ENCODE peak calls at places on chromosomes 11 and 22, in five cellular contexts. R is Peyer's patch, Y is tibial nerve, D is pancreas, H is IMR-90. M is an unnamed sample. For H3K36me3 and H3K27me3, the result is how much of the 10 kb centered on the place peaks cover.

GRCh38 chr22:37145415-37146385 is 4.0 kb downstream of the IL2RB start:
- DNase-seq in R (no peak), Y (no peak), D (peak), H (peak), M (no peak)

GRCh38 chr11:2808850-2809847 is 76.4 kb downstream of the CDKN1C start:
- DNase-seq in R (no peak), Y (peak), D (peak), H (no peak), M (peak)

GRCh38 chr11:16093889-16094653 is 262.3 kb downstream of the SOX6 start:
- DNase-seq in R (no peak), Y (no peak), D (no peak), H (peak), M (no peak)

GRCh38 chr11:121524233-121524631 is 71.5 kb upstream of the SORL1-AS1 start:
- DNase-seq in R (no peak), Y (no peak), D (no peak), H (no peak), M (no peak)

GRCh38 chr11:46099973-46100335 is 21.3 kb downstream of the PHF21A start:
- DNase-seq in R (no peak), Y (no peak), D (no peak), H (peak), M (no peak)

GRCh38 chr22:37716708-37717107 is 19.9 kb downstream of the TRIOBP start:
- DNase-seq in R (no peak), Y (no peak), D (no peak), H (peak), M (no peak)

GRCh38 chr11:123100378-123101085 is 38.6 kb upstream of the HSPA8 start:
- DNase-seq in R (no peak), Y (no peak), D (no peak), H (no peak), M (no peak)

GRCh38 chr22:35986085-35986484 is 42.5 kb downstream of the RBFOX2 start:
- DNase-seq in R (no peak), Y (no peak), D (no peak), H (peak), M (no peak)

GRCh38 chr11:371716-372590 is 2.7 kb downstream of the B4GALNT4 start:
- DNase-seq in R (no peak), Y (no peak), D (peak), H (no peak), M (no peak)

GRCh38 chr11:105100206-105100605 is 39.4 kb downstream of the CARD18 start:
- DNase-seq in R (no peak), Y (no peak), D (no peak), H (no peak), M (no peak)

GRCh38 chr11:118956094-118956846 is at the start of gene UPK2:
- DNase-seq in R (peak), Y (peak), D (peak), H (peak), M (peak)

GRCh38 chr22:33957086-33957485 is 36.8 kb upstream of the LARGE1 start:
- DNase-seq in R (no peak), Y (no peak), D (no peak), H (no peak), M (no peak)

GRCh38 chr11:117560786-117561530 is 233.3 kb downstream of the CEP164 start:
- DNase-seq in R (no peak), Y (no peak), D (no peak), H (no peak), M (no peak)

GRCh38 chr11:14320020-14320419 is 39.0 kb downstream of the RRAS2 start:
- DNase-seq in R (peak), Y (no peak), D (no peak), H (peak), M (no peak)

GRCh38 chr22:49904040-49904369 is 14.2 kb downstream of the ALG12 start:
- DNase-seq in R (no peak), Y (no peak), D (peak), H (no peak), M (no peak)

GRCh38 chr22:45692549-45692948 is 20.9 kb downstream of the ATXN10 start:
- DNase-seq in R (no peak), Y (no peak), D (no peak), H (peak), M (no peak)

GRCh38 chr11:134049303-134049702 is 19.6 kb upstream of the JAM3 start:
- DNase-seq in R (no peak), Y (no peak), D (peak), H (no peak), M (no peak)

GRCh38 chr11:57980201-57980600 is 43.5 kb upstream of the OR9Q1 start:
- DNase-seq in R (no peak), Y (no peak), D (no peak), H (no peak), M (no peak)

GRCh38 chr11:3222003-3222855 is 3.6 kb upstream of the MRGPRG start:
- DNase-seq in R (no peak), Y (no peak), D (peak), H (no peak), M (no peak)

GRCh38 chr22:45045219-45045618 is 35.4 kb upstream of the PHF21B start:
- DNase-seq in R (no peak), Y (no peak), D (no peak), H (no peak), M (no peak)

GRCh38 chr11:130043575-130043974 is 26.1 kb upstream of the APLP2 start:
- DNase-seq in R (no peak), Y (no peak), D (no peak), H (no peak), M (no peak)

GRCh38 chr22:29030016-29030617 is 31.5 kb downstream of the C22orf31 start:
- DNase-seq in R (no peak), Y (no peak), D (no peak), H (no peak), M (no peak)

GRCh38 chr11:105693075-105693474 is 83.2 kb downstream of the GRIA4 start:
- DNase-seq in R (no peak), Y (no peak), D (no peak), H (no peak), M (no peak)

GRCh38 chr11:109864161-109864661 is 229.0 kb upstream of the ZC3H12C start:
- DNase-seq in R (no peak), Y (no peak), D (no peak), H (no peak), M (no peak)

GRCh38 chr11:18668131-18668530 is 30.4 kb upstream of the TMEM86A start:
- DNase-seq in R (no peak), Y (no peak), D (no peak), H (no peak), M (no peak)

GRCh38 chr22:38106814-38107578 is 3.5 kb downstream of the BAIAP2L2 start:
- DNase-seq in R (no peak), Y (no peak), D (peak), H (no peak), M (no peak)

GRCh38 chr11:126499124-126499752 is 143.8 kb downstream of the ST3GAL4 start:
- DNase-seq in R (no peak), Y (no peak), D (peak), H (no peak), M (no peak)

GRCh38 chr11:14972581-14973490 is 685 bp upstream of the CALCA start:
- DNase-seq in R (no peak), Y (no peak), D (no peak), H (no peak), M (no peak)

GRCh38 chr11:19557720-19558140 is 154.9 kb upstream of the NAV2 start:
- DNase-seq in R (peak), Y (peak), D (peak), H (peak), M (peak)

GRCh38 chr11:105344938-105345337 is 205.4 kb upstream of the CARD18 start:
- DNase-seq in R (no peak), Y (no peak), D (no peak), H (no peak), M (no peak)

GRCh38 chr11:88345408-88345807 is 7.9 kb upstream of the CTSC start:
- DNase-seq in R (no peak), Y (no peak), D (no peak), H (peak), M (no peak)

GRCh38 chr11:2263012-2263565 is 7.3 kb downstream of the ASCL2 start:
- DNase-seq in R (no peak), Y (no peak), D (no peak), H (no peak), M (no peak)

GRCh38 chr11:109309153-109309552 is 112.8 kb upstream of the C11orf87 start:
- DNase-seq in R (no peak), Y (no peak), D (no peak), H (no peak), M (no peak)

GRCh38 chr22:36411589-36412258 is 24.0 kb upstream of the MYH9 start:
- DNase-seq in R (no peak), Y (no peak), D (no peak), H (no peak), M (no peak)

GRCh38 chr11:130166457-130166784 is 6.8 kb downstream of the ST14 start:
- DNase-seq in R (peak), Y (no peak), D (no peak), H (peak), M (no peak)

GRCh38 chr11:61599968-61600710 is 19.3 kb upstream of the SYT7 start:
- DNase-seq in R (no peak), Y (no peak), D (peak), H (no peak), M (no peak)
- TF ChIP-seq CTCF in R (no peak), Y (no peak), D (no peak), H (no peak), M (no peak)

GRCh38 chr22:31228425-31228824 is 16.3 kb downstream of the LIMK2 start:
- DNase-seq in R (no peak), Y (no peak), D (no peak), H (no peak), M (no peak)
- H3K36me3 ChIP-seq in R (under half), Y (under half), D (under half), H (under half), M (under half)

DNA sequence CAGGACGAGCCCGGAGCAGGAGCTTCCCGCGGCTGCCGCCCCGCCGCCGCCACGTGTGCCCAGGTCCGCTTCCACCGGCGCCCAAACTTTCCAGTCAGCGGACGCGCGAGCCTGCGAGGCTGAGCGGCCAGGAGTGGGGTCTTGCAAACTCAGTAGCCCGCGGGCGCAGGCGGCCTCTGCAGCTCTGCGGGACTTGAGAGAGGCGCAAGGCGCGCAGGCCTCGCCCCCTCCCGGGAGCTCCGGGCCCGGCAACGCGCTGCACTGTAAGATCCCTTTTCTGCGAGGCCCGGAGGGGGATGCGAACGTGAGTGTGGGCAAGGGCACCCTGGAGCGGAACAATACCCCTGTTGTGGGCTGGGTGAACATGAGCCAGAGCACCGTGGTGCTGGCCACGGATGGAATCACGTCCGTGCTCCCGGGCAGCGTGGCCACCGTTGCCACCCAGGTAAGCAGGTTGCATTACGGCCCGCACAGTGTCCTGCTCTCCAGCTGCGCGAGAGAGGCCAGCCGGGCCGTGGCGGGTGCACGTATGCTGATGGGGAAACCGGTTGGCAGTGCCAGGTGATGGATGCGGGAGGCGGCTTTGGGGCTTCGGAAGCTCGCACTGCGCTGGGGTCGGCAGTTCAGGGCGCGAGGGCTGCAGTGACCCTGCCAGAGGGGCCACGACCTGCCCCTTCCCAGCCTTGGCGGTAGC is 2.0 kb downstream of the SLC6A5 start:
- DNase-seq in R (no peak), Y (no peak), D (no peak), H (no peak), M (no peak)
- H3K27me3 ChIP-seq in R (under half), Y (under half), D (under half), H (half or more), M (half or more)

GRCh38 chr11:61901353-61901858 is 10.1 kb upstream of the FADS3 start:
- DNase-seq in R (no peak), Y (no peak), D (peak), H (no peak), M (no peak)
- TF ChIP-seq CTCF in R (no peak), Y (no peak), D (no peak), H (no peak), M (no peak)

DNA sequence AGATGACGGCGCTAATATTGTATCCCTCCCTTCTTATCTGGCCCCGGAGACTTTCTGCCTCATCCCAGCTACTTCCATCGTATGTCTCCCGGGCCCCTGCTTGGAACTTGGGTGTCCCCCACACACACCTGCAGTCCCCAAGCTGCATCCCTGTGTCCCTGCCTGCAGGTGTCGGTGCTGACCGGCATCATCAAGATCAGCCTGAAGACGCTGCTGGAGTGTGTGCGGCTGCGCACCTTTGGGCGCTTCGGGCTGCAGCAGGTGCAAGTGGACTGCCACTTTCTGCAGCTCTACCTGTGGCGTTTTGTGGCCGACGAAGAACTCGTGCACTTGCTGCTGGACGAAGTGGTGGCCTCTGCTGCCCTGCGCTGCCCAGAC is 524 bp upstream of the TM7SF2 start:
- DNase-seq in R (no peak), Y (no peak), D (no peak), H (no peak), M (no peak)
- H3K36me3 ChIP-seq in R (under half), Y (under half), D (under half), H (under half), M (under half)

GRCh38 chr22:26573026-26573662 is 16.8 kb downstream of the TPST2 start:
- DNase-seq in R (peak), Y (no peak), D (no peak), H (peak), M (peak)
- H3K27me3 ChIP-seq in R (under half), Y (under half), D (under half), H (under half), M (under half)

DNA sequence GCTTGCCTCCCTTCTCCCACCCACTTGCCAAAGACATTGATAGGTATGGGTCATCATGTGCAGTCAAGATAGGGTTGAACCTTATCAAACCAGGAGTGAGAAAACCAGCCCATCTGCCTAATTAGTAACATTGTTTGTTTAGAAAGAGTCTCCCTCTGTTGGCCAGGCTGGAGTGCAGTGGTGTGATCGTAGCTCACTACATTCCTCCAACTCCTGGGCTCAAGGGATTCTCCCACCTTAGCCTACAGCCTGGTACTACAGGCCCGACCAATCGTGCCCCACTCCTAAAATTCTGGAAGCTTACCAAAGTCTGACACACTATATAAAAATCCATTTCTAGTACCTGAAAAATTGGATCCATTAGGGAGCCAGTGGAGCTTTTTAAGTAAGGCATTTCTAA is 4.5 kb downstream of the C11orf71 start:
- DNase-seq in R (no peak), Y (no peak), D (no peak), H (no peak), M (no peak)
- TF ChIP-seq CTCF in R (no peak), Y (no peak), D (no peak), H (peak), M (peak)

DNA sequence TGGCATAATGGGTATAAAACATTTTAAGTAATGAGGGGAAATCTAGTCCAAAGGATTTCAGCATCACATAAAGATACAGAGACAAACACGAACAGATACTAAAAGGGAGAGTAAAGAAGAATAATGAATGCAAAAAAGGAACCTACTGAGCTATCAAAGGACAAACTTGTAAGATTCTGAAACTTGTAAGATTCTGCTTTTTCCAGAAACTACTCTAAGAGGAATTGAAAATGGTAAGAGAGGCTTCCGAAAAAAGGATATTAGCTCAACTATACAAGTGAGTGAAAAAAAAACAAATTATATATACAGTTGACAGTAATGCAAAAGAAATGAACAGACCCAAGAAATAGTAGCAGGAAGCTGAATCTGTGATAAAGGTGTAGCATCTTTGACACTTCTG is 37.7 kb downstream of the POLD3 start:
- DNase-seq in R (no peak), Y (no peak), D (no peak), H (no peak), M (no peak)
- H3K36me3 ChIP-seq in R (under half), Y (under half), D (under half), H (under half), M (under half)

GRCh38 chr11:113595810-113596594 is 110.1 kb downstream of the TMPRSS5 start:
- DNase-seq in R (no peak), Y (no peak), D (no peak), H (no peak), M (no peak)
- H3K27me3 ChIP-seq in R (under half), Y (under half), D (under half), H (under half), M (under half)